ENCODE peak calls at places on chromosome 4, in five cellular contexts. R, X, B, E and J are unnamed samples.

GRCh38 chr4:182235016-182235415 is 8.2 kb upstream of the TENM3 start:
- DNase-seq in X (no peak), B (no peak), R (peak), E (no peak), J (peak)

GRCh38 chr4:166280642-166281041 is 407.6 kb downstream of the TLL1 start:
- DNase-seq in X (no peak), R (no peak), E (no peak), B (no peak), J (no peak)

GRCh38 chr4:180923476-180923875 is 1319.7 kb upstream of the TENM3 start:
- DNase-seq in E (no peak), R (peak), B (peak), X (no peak), J (peak)

GRCh38 chr4:76311896-76312331 is 5.4 kb downstream of the STBD1 start:
- DNase-seq in R (no peak), B (no peak), E (no peak), X (no peak), J (no peak)

GRCh38 chr4:128393111-128393704 is 105.6 kb upstream of the PGRMC2 start:
- DNase-seq in E (no peak), B (no peak), R (peak), X (no peak), J (no peak)

GRCh38 chr4:169115897-169116254 is 105.8 kb upstream of the CBR4 start:
- DNase-seq in B (peak), X (no peak), E (no peak), R (peak), J (peak)

GRCh38 chr4:73729534-73730165 is 10.7 kb upstream of the CXCL8 start:
- DNase-seq in B (peak), X (no peak), E (peak), R (peak), J (peak)

GRCh38 chr4:185127021-185127925 is 15.8 kb upstream of the SLC25A4 start:
- DNase-seq in R (peak), B (peak), E (peak), X (no peak), J (no peak)

GRCh38 chr4:156328882-156329281 is 375.2 kb upstream of the CTSO start:
- DNase-seq in R (no peak), B (no peak), E (no peak), X (no peak), J (no peak)

GRCh38 chr4:5921074-5921473 is 28.2 kb upstream of the CRMP1 start:
- DNase-seq in B (no peak), X (no peak), E (no peak), R (no peak), J (no peak)

GRCh38 chr4:109207060-109207459 is 95.4 kb downstream of the COL25A1 start:
- DNase-seq in R (peak), E (no peak), X (no peak), B (peak), J (no peak)

GRCh38 chr4:93788712-93789111 is 39.8 kb upstream of the ATOH1 start:
- DNase-seq in R (no peak), X (no peak), B (peak), E (no peak), J (peak)

GRCh38 chr4:337932-338758 is 531 bp downstream of the ZNF141 start:
- DNase-seq in E (peak), R (peak), X (peak), B (peak), J (peak)

GRCh38 chr4:136742330-136742729 is 790.0 kb downstream of the PCDH18 start:
- DNase-seq in E (no peak), X (no peak), R (peak), B (no peak), J (no peak)

GRCh38 chr4:156475322-156475721 is 496.3 kb downstream of the PDGFC start:
- DNase-seq in E (no peak), B (peak), R (peak), X (no peak), J (peak)

GRCh38 chr4:6172093-6172926 is 28.0 kb downstream of the JAKMIP1 start:
- DNase-seq in R (no peak), B (no peak), E (no peak), X (no peak), J (no peak)